ENCODE peak calls at places on chromosome 17, in four cellular contexts. Z, A, O and S are unnamed samples. For H3K36me3 and H3K27me3, the result is how much of the 10 kb centered on the place peaks cover.

GRCh38 chr17:2237521-2237921 is 66.1 kb downstream of the SMG6 start:
- DNase-seq in Z (no peak), A (peak), O (peak), S (no peak)

GRCh38 chr17:80491478-80492342 is 15.3 kb upstream of the NPTX1 start:
- DNase-seq in Z (peak), A (no peak), O (no peak), S (no peak)

GRCh38 chr17:72150632-72151460 is 30.0 kb downstream of the SOX9 start:
- DNase-seq in Z (peak), A (no peak), O (no peak), S (no peak)

GRCh38 chr17:57432507-57433277 is 176.4 kb downstream of the MSI2 start:
- DNase-seq in Z (no peak), A (no peak), O (no peak), S (no peak)

GRCh38 chr17:35713069-35713728 is 18.2 kb upstream of the RASL10B start:
- DNase-seq in Z (no peak), A (no peak), O (no peak), S (no peak)

GRCh38 chr17:78923660-78924453 is 1.3 kb downstream of the TIMP2 start:
- DNase-seq in Z (peak), A (peak), O (peak), S (peak)

GRCh38 chr17:61389670-61390478 is 9.8 kb upstream of the TBX2 start:
- DNase-seq in Z (peak), A (no peak), O (no peak), S (no peak)

GRCh38 chr17:57080708-57081107 is 4.3 kb upstream of the AKAP1 start:
- DNase-seq in Z (no peak), A (no peak), O (no peak), S (no peak)

GRCh38 chr17:63780928-63781327 is 7.0 kb downstream of the DDX42 start:
- DNase-seq in Z (no peak), A (no peak), O (no peak), S (no peak)

GRCh38 chr17:63775420-63775819 is 1.4 kb downstream of the DDX42 start:
- DNase-seq in Z (peak), A (no peak), O (no peak), S (no peak)

GRCh38 chr17:63783522-63783921 is 9.6 kb downstream of the DDX42 start:
- DNase-seq in Z (no peak), A (no peak), O (no peak), S (no peak)

GRCh38 chr17:63785556-63785955 is 11.6 kb downstream of the DDX42 start:
- DNase-seq in Z (no peak), A (no peak), O (no peak), S (no peak)

GRCh38 chr17:63780507-63780906 is 6.5 kb downstream of the DDX42 start:
- DNase-seq in Z (no peak), A (no peak), O (no peak), S (no peak)
- H3K36me3 ChIP-seq in Z (under half), A (under half), O (under half), S (under half)

DNA sequence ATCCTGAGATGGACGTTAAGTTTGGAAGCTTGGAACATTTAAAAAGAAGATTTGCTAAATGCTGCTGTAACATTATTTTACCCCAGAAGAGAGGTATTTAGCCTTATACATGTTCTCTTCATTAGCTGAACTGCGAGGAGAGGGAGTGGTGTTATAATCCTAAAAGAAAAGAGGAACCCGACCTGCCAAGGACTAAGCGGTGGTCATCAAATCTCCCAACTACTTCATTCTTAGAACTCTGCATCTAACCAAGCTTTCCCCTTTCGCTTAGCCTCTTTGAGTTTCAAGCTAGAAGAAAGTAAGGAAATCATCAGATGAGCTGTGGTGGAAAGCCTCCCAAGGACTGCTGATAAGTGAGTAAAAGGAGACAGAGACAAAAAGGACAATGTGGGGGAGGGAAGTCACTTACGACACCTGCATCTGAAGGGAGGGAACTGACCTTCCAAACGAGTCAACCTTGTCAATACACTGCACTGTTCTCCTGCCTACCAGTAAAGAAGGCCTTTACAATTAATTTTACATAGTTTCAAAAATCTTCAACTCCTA is 121.3 kb downstream of the TRIM37 start:
- DNase-seq in Z (no peak), A (no peak), O (no peak), S (no peak)
- H3K27me3 ChIP-seq in Z (under half), A (under half), O (under half), S (under half)

DNA sequence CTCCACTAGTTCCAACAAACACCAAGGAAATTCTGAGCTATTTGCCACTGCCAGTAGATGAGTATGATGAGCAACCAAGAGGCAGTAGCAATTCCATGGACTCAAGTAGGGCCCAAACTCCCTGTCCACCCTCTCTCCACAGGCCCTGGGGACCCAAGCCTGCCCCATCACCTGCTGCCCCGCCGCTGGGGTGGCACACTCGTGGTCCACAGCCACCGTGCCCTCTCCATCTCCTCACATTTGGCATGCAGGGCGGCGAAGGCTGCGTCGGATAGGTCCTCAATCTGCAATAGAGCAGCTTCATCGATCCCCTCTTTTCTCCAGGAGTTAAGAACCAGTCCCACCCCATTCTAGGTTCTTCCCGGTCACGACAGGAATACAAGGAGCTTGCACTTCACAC is 33.9 kb downstream of the STH start:
- DNase-seq in Z (no peak), A (no peak), O (no peak), S (no peak)
- H3K36me3 ChIP-seq in Z (under half), A (half or more), O (half or more), S (half or more)

DNA sequence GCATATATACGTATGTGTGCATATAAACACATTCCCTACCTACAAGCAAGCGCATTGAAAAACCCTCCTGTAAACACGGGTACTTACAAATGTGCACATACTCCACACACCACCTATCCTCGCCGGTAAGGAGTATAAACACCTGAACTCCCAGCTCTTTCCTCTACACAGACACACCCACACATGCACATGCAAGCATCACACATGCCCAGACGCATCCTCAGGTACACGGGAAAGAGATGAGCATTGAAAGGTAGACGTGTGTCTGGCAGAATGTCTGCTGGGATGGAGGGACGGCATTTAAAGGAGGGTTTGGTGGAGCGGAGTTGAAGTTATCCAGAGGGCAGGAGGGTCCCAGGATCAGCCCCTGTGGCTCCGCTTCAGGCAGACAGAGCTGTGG is 4.7 kb upstream of the SMTNL2 start:
- DNase-seq in Z (no peak), A (no peak), O (no peak), S (no peak)
- H3K27me3 ChIP-seq in Z (under half), A (under half), O (under half), S (under half)

GRCh38 chr17:28342313-28342712 is 6.8 kb downstream of the TNFAIP1 start:
- DNase-seq in Z (no peak), A (no peak), O (no peak), S (no peak)
- H3K36me3 ChIP-seq in Z (under half), A (half or more), O (half or more), S (half or more)

GRCh38 chr17:63722403-63722802 is 19.2 kb downstream of the STRADA start:
- DNase-seq in Z (no peak), A (no peak), O (no peak), S (no peak)
- H3K27me3 ChIP-seq in Z (under half), A (under half), O (under half), S (under half)